ENCODE peak calls at places on chromosome 6, in eight cellular contexts. N is A549, A is stomach, O is left ventricle myocardium inferior, F is DND-41, X is psoas muscle, L is ovary, E is pancreas. Y is an unnamed sample. For H3K4me1, the result is how much of the 10 kb centered on the place peaks cover.

GRCh38 chr6:87968435-87969278 is 79.0 kb upstream of the SPACA1 start:
- DNase-seq in N (peak), A (peak), O (no peak), F (no peak), X (no peak), L (no peak), E (no peak), Y (peak)

GRCh38 chr6:10837692-10837996 is 695 bp downstream of the MAK start:
- DNase-seq in N (no peak), A (no peak), O (no peak), F (no peak), X (no peak), L (no peak), E (no peak), Y (peak)

GRCh38 chr6:135025175-135025574 is 29.4 kb downstream of the HBS1L start:
- DNase-seq in N (no peak), A (no peak), O (no peak), F (no peak), X (no peak), L (no peak), E (no peak), Y (no peak)

GRCh38 chr6:2733324-2733723 is 17.4 kb downstream of the MYLK4 start:
- DNase-seq in N (no peak), A (peak), O (peak), F (peak), X (peak), L (no peak), E (no peak), Y (no peak)

GRCh38 chr6:1001655-1002349 is 308.9 kb upstream of the EXOC2 start:
- DNase-seq in N (no peak), A (no peak), O (no peak), F (no peak), X (no peak), L (no peak), E (no peak), Y (no peak)

GRCh38 chr6:149934249-149935156 is 7.3 kb upstream of the ULBP2 start:
- DNase-seq in N (peak), A (peak), O (no peak), F (peak), X (peak), L (no peak), E (peak), Y (peak)

GRCh38 chr6:105894556-105894955 is 191.6 kb upstream of the PRDM1 start:
- DNase-seq in N (no peak), A (no peak), O (no peak), F (no peak), X (no peak), L (no peak), E (no peak), Y (no peak)

GRCh38 chr6:79570129-79570801 is 33.0 kb upstream of the LCA5 start:
- DNase-seq in N (no peak), A (peak), O (no peak), F (no peak), X (no peak), L (no peak), E (peak), Y (peak)

GRCh38 chr6:38214159-38214558 is 394.6 kb downstream of the ZFAND3 start:
- DNase-seq in N (no peak), A (no peak), O (no peak), F (no peak), X (no peak), L (no peak), E (no peak), Y (no peak)

GRCh38 chr6:55239099-55239498 is 64.8 kb downstream of the HCRTR2 start:
- DNase-seq in N (no peak), A (no peak), O (no peak), F (no peak), X (no peak), L (no peak), E (peak), Y (no peak)

GRCh38 chr6:109236140-109237081 is 141.1 kb downstream of the CEP57L1 start:
- DNase-seq in N (no peak), A (no peak), O (no peak), F (no peak), X (no peak), L (no peak), E (peak), Y (no peak)

GRCh38 chr6:170080169-170080827 is 210.6 kb downstream of the DLL1 start:
- DNase-seq in N (no peak), A (peak), O (peak), F (no peak), X (no peak), L (no peak), E (no peak), Y (no peak)

GRCh38 chr6:168711049-168711640 is 270.2 kb downstream of the SMOC2 start:
- DNase-seq in N (no peak), A (no peak), O (no peak), F (no peak), X (no peak), L (no peak), E (no peak), Y (peak)

GRCh38 chr6:143596857-143597256 is 80.9 kb upstream of the PHACTR2 start:
- DNase-seq in N (no peak), A (no peak), O (peak), F (no peak), X (peak), L (peak), E (no peak), Y (peak)

GRCh38 chr6:153172815-153173214 is 41.7 kb upstream of the RGS17 start:
- DNase-seq in N (no peak), A (no peak), O (no peak), F (no peak), X (no peak), L (no peak), E (no peak), Y (no peak)

GRCh38 chr6:169866668-169867521 is 115.5 kb downstream of the ERMARD start:
- DNase-seq in N (no peak), A (peak), O (no peak), F (no peak), X (no peak), L (no peak), E (no peak), Y (no peak)

GRCh38 chr6:13412639-13413465 is 74.5 kb downstream of the GFOD1 start:
- DNase-seq in N (no peak), A (no peak), O (no peak), F (no peak), X (no peak), L (no peak), E (no peak), Y (no peak)

GRCh38 chr6:148453906-148454305 is 111.3 kb downstream of the SASH1 start:
- DNase-seq in N (no peak), A (no peak), O (no peak), F (no peak), X (no peak), L (no peak), E (no peak), Y (no peak)

GRCh38 chr6:148455225-148455624 is 112.6 kb downstream of the SASH1 start:
- DNase-seq in N (no peak), A (no peak), O (no peak), F (no peak), X (no peak), L (no peak), E (no peak), Y (peak)

GRCh38 chr6:148457843-148458159 is 115.2 kb downstream of the SASH1 start:
- DNase-seq in N (no peak), A (no peak), O (no peak), F (no peak), X (no peak), L (no peak), E (no peak), Y (no peak)

GRCh38 chr6:148457137-148457842 is 114.7 kb downstream of the SASH1 start:
- DNase-seq in N (no peak), A (no peak), O (no peak), F (no peak), X (no peak), L (no peak), E (no peak), Y (peak)

DNA sequence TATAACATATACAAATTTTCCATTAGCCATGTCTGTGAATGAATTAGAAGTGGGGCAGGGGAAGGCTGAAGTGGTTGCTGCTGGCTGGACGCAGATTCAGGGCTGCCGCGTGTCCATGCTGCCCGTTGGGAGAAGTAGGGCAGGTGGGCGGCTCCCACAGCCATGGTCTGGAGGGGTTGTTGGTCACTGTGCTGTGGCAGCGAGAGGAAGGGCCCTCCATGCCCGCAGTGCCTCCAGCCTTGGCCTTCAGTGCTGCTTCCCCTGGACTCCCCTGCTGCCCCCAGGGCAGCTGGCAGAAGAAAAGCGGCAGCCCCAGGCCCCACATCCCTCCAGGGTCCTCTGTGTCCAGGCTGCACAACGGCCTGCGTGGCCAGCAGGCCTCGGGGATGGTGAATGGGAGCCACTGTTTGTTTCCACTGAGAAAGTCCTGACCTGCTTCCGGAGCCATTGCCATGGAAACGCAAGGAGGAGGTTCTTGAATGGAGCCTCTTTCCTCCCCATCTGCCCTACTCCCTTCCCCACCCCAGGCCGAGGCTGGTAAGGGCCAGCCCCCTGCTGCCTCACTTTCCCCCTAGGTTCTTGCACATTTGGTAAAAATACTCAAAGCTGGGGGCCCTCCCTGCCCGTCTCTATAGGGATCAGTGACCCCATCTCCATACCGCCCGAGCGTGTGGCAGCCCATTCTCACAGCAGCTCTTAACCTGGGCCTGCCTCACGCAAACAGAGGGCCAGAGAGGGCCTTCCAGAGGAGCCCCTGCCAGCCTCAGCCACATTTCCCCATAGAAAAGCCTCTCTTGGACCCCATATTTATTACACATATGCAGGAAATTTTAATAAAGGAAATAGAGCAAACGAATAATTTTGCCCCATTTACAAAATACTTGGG is 113.3 kb downstream of the SASH1 start:
- DNase-seq in N (no peak), A (no peak), O (no peak), F (no peak), X (no peak), L (no peak), E (no peak), Y (no peak)
- H3K27ac ChIP-seq in N (no peak), A (no peak), O (peak), F (no peak), X (no peak), L (no peak), E (no peak), Y (no peak)

GRCh38 chr6:7138921-7139358 is 31.2 kb downstream of the RREB1 start:
- DNase-seq in N (peak), A (peak), O (no peak), F (no peak), X (no peak), L (no peak), E (peak), Y (no peak)

GRCh38 chr6:7142228-7142801 is 34.6 kb downstream of the RREB1 start:
- DNase-seq in N (no peak), A (no peak), O (no peak), F (no peak), X (no peak), L (no peak), E (no peak), Y (no peak)

GRCh38 chr6:7143161-7143974 is 35.6 kb downstream of the RREB1 start:
- DNase-seq in N (no peak), A (no peak), O (no peak), F (no peak), X (no peak), L (no peak), E (peak), Y (peak)

GRCh38 chr6:7139835-7140470 is 32.2 kb downstream of the RREB1 start:
- DNase-seq in N (no peak), A (no peak), O (no peak), F (no peak), X (no peak), L (no peak), E (no peak), Y (no peak)

GRCh38 chr6:7140631-7141366 is 33.0 kb downstream of the RREB1 start:
- DNase-seq in N (peak), A (peak), O (peak), F (peak), X (peak), L (peak), E (peak), Y (peak)
- H3K4me1 ChIP-seq in N (half or more), A (half or more), O (half or more), F (half or more), X (half or more), L (under half), E (half or more), Y (half or more)

GRCh38 chr6:4853349-4853748 is 77.1 kb downstream of the CDYL start:
- DNase-seq in N (no peak), A (no peak), O (no peak), F (no peak), X (no peak), L (no peak), E (no peak), Y (peak)

GRCh38 chr6:4852938-4853337 is 76.7 kb downstream of the CDYL start:
- DNase-seq in N (no peak), A (no peak), O (no peak), F (no peak), X (no peak), L (no peak), E (no peak), Y (no peak)

GRCh38 chr6:4849214-4849613 is 73.0 kb downstream of the CDYL start:
- DNase-seq in N (no peak), A (no peak), O (no peak), F (no peak), X (no peak), L (no peak), E (no peak), Y (no peak)

GRCh38 chr6:4849628-4850027 is 73.4 kb downstream of the CDYL start:
- DNase-seq in N (no peak), A (no peak), O (no peak), F (no peak), X (no peak), L (no peak), E (no peak), Y (no peak)

DNA sequence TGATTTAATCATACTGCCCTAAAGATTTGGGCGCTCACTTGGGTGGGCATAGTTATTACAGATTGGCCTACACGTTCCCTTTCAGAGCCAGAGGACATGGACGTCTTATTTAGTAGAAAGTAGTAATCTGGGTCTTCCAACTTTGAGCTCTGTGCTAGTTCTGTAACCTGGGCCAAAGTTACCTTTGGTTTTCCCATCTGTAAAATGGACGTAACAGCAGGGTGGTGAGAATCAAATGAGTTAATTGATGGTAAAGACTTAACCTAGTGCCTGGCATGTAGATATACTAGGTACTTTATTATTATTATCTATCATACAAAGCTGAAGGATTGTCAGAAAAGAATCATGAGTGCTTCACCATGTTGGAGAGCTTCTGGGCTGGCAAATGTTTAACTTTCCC is 74.8 kb downstream of the CDYL start:
- DNase-seq in N (no peak), A (no peak), O (no peak), F (no peak), X (no peak), L (no peak), E (no peak), Y (no peak)
- TF ChIP-seq CTCF in N (no peak), A (no peak), O (no peak), F (no peak), X (no peak), L (no peak), E (no peak), Y (no peak)

DNA sequence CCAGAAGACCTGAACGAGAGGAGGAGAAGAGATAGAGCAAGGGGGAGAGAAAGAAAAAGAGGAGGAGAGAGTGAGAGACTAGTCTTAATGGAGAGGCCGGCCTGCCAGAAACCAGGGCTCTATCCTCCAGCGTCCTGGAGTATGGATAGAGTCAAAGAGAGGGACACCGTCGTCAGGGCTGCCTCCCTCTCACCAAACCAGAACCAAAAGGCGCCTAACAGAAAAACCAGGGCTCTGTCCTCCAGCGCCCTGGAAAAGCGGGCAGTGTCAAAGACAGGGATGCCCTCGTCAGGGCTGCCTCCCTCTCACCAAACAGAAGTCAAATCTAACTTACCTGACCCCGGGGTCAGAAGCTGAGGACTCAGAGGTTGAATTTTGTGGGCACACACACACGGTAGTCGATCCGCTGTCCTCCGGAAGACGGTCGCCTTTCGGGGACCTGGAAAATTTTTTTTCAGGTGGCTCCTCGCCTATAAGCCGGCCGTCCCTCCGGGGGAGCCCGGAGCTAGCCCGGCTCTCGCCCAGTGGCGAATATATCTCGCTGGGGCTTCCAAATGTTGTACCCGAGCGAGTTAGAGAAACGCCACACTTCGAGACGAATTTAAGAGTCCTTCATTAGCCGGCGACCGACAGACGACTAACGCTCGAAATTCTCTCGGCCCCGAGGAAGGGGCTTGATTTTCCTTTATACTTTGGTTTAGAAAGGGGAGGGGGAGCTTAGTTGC is 148.2 kb downstream of the TRIM27 start:
- DNase-seq in N (no peak), A (no peak), O (no peak), F (no peak), X (no peak), L (no peak), E (no peak), Y (no peak)
- H3K27ac ChIP-seq in N (no peak), A (no peak), O (no peak), F (no peak), X (no peak), L (no peak), E (no peak), Y (no peak)

GRCh38 chr6:52510213-52510562 is 66.7 kb downstream of the TRAM2 start:
- DNase-seq in N (no peak), A (no peak), O (no peak), F (no peak), X (no peak), L (no peak), E (no peak), Y (no peak)

GRCh38 chr6:52511163-52511562 is 65.7 kb downstream of the TRAM2 start:
- DNase-seq in N (no peak), A (no peak), O (no peak), F (no peak), X (no peak), L (no peak), E (no peak), Y (no peak)

GRCh38 chr6:52512199-52512598 is 64.7 kb downstream of the TRAM2 start:
- DNase-seq in N (peak), A (no peak), O (peak), F (no peak), X (peak), L (peak), E (no peak), Y (peak)

GRCh38 chr6:52513464-52513863 is 63.4 kb downstream of the TRAM2 start:
- DNase-seq in N (no peak), A (no peak), O (no peak), F (no peak), X (no peak), L (no peak), E (no peak), Y (no peak)

DNA sequence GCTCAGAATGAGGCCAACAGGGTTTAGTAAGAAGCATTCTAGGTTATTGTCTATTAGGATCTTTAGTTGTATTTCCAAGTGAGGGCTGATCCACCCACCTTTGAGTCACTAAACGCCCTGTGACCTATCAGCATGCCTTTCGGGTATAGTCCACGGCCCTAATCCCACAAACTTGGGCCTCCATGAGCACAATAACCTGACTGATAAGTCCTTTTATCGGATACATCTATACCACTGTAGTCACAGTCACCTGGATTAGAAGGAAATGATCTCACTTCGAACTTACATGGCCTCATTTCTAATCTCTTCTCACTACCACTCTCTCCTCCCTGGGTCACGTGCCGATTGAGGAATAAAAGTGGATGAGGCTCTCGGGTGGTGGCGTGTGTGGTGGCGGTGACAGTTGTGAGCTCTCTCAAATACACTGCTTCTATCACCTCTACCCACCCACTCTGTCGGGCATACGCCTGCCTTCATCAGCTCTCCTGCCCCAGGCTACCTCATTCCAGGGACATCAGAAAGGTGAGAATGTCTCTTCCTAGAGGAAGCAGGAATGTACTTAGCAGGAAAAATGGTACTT is 65.2 kb downstream of the TRAM2 start:
- DNase-seq in N (no peak), A (no peak), O (no peak), F (no peak), X (no peak), L (no peak), E (no peak), Y (no peak)
- H3K4me1 ChIP-seq in N (half or more), A (under half), O (half or more), F (under half), X (under half), L (under half), E (under half), Y (under half)

DNA sequence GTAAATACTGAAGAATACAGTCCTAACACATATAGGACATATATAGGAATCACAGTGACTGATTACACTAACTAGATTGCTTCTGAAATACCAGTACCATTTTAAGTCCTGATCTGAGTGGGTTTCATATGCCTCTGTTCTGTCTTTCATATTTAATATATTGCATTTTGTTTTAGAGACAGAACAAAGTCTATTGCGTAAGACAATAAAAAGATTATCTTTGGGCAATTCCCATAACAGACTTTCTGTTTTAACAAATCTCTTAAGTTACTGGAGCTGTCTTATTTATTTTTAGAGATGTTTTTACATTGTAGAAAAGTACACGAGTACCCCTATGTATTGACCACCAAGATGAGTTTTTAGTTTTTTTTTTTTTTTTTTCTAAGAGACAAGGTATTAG is 29.6 kb downstream of the ANKRD6 start:
- DNase-seq in N (no peak), A (no peak), O (no peak), F (no peak), X (no peak), L (no peak), E (no peak), Y (no peak)
- TF ChIP-seq CTCF in N (no peak), A (no peak), O (no peak), F (no peak), X (no peak), L (no peak), E (no peak), Y (no peak)

GRCh38 chr6:36998723-36999466 is 6.6 kb upstream of the FGD2 start:
- DNase-seq in N (no peak), A (no peak), O (no peak), F (no peak), X (no peak), L (no peak), E (no peak), Y (no peak)
- H3K27ac ChIP-seq in N (no peak), A (peak), O (peak), F (no peak), X (peak), L (peak), E (peak), Y (peak)